ENCODE peak calls at places on chromosomes 1 and 21, in six cellular contexts. N is IMR-90, K is mesenchymal stem cell, A is H1, X is neuronal stem cell, S is trophoblast cell. H is an unnamed sample. For H3K36me3, the result is how much of the 10 kb centered on the place peaks cover.

GRCh38 chr1:116356673-116357072 is 16.4 kb upstream of the ATP1A1 start:
- DNase-seq in N (peak), K (peak), A (no peak), X (no peak), S (no peak), H (no peak)

GRCh38 chr1:53608676-53609075 is 130.3 kb downstream of the GLIS1 start:
- DNase-seq in N (no peak), K (no peak), A (no peak), X (no peak), S (no peak), H (peak)

GRCh38 chr1:22509815-22510214 is 53.5 kb upstream of the EPHA8 start:
- DNase-seq in N (no peak), K (no peak), A (no peak), X (no peak), S (no peak), H (no peak)

GRCh38 chr21:41707231-41707988 is 59.4 kb downstream of the RIPK4 start:
- DNase-seq in N (no peak), K (no peak), A (no peak), X (no peak), S (no peak), H (peak)

GRCh38 chr1:103220503-103221095 is 112.3 kb upstream of the COL11A1 start:
- DNase-seq in N (peak), K (peak), A (no peak), X (no peak), S (no peak), H (no peak)

GRCh38 chr21:46393941-46394818 is 64.5 kb upstream of the DIP2A start:
- DNase-seq in N (no peak), K (no peak), A (no peak), X (no peak), S (no peak), H (no peak)

GRCh38 chr1:64212023-64212422 is 8.6 kb downstream of the UBE2U start:
- DNase-seq in N (peak), K (no peak), A (no peak), X (no peak), S (no peak), H (peak)

GRCh38 chr1:46747683-46748288 is 28.9 kb upstream of the EFCAB14 start:
- DNase-seq in N (peak), K (peak), A (no peak), X (peak), S (peak), H (peak)

GRCh38 chr1:7447736-7448135 is 323.4 kb upstream of the VAMP3 start:
- DNase-seq in N (no peak), K (no peak), A (no peak), X (no peak), S (no peak), H (no peak)

GRCh38 chr1:210400043-210400840 is 71.5 kb downstream of the HHAT start:
- DNase-seq in N (peak), K (peak), A (peak), X (peak), S (peak), H (peak)

GRCh38 chr1:198238121-198238520 is 81.3 kb downstream of the NEK7 start:
- DNase-seq in N (no peak), K (no peak), A (no peak), X (no peak), S (no peak), H (no peak)
- H3K36me3 ChIP-seq in N (under half), K (under half), A (under half), X (under half), S (under half), H (under half)

DNA sequence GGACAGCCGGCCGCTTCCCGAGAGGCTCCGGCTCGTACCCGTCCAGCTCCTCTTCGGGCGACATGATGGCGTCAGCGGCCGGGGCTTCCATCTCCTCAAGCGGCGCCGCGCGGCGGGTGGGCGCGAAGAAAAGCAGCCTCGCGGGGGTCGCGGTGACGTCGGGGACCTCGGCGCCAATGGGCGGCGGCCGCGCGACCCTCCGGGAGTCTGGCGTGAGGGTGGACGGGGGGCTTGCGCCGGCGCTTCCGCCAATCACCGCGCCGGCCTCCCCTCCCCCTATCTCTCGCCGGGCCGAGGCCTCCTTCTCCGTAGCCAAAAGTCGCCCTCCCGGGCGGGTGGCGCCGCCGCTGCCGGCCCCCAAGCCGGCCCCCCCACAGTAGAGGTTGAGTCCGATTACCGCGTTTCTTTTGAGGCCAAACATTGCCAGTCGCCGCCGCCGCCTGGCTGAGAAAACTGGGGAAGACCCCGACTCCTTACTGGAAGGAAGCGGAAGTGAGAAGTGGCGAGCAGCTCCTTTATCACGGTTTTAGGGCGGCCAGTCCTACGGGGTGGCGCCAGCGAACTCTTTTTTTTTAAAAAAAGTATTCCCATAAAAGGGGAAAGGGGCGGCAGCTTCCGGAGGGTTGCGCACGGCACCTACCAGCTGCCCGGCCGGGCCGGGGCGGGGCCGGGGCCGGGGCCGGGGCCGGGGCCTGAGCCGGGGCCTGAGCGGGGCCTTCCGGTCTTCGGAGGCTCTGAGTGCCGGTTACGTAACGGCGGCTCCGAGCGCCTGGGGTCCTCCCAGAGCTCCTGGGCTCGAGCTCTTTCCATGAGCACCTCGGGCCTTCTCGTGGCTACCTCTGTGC is at the start of gene MCL1:
- DNase-seq in N (peak), K (peak), A (peak), X (peak), S (peak), H (peak)
- H2BK120ac ChIP-seq in N (peak), K (peak), A (peak), X (no peak), S (peak), H (peak)

DNA sequence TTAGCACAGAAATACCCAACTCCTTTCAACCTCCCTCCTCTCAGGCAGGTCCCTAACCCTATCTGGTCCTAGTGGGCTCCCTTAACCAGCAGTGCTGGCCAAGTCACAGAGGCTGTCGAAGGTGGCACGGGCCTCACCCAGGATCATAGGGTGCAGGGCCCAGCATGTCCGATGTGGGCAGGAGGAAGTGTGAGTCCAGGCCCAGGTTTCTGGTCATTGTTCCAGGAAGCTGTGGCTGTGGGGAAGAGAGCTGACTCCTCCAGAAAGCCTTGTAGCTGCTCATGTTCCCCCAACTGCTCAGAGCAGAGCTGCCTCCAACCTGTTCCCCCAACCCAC is 2.4 kb downstream of the CCDC17 start:
- DNase-seq in N (no peak), K (no peak), A (no peak), X (no peak), S (no peak), H (no peak)
- H3K36me3 ChIP-seq in N (under half), K (under half), A (under half), X (under half), S (half or more), H (under half)

GRCh38 chr1:13582713-13583443 is 754 bp upstream of the PDPN start:
- DNase-seq in N (no peak), K (no peak), A (no peak), X (no peak), S (no peak), H (peak)
- H2BK120ac ChIP-seq in N (no peak), K (no peak), A (peak), X (no peak), S (peak), H (peak)

GRCh38 chr1:29099286-29099685 is 24.4 kb downstream of the TMEM200B start:
- DNase-seq in N (no peak), K (no peak), A (no peak), X (no peak), S (no peak), H (no peak)
- H3K36me3 ChIP-seq in N (under half), K (under half), A (under half), X (under half), S (under half), H (under half)

GRCh38 chr1:185317034-185317885 is at the start of gene IVNS1ABP:
- DNase-seq in N (peak), K (peak), A (peak), X (peak), S (peak), H (peak)
- H2BK120ac ChIP-seq in N (peak), K (peak), A (peak), X (peak), S (peak), H (peak)

H was measured in mesendoderm.